ENCODE peak calls at places on chromosomes 5 and 9, in five cellular contexts. One of them, this sample, is unnamed.
A peak's percentile ranks its signal among the peaks of the same experiment; 100 is the strongest.

GRCh38 chr9:19074229-19074628 is 25.0 kb downstream of the RRAGA start:
- DNase-seq in testis: no peak
- DNase-seq in psoas muscle: no peak
- DNase-seq in stomach: no peak
- DNase-seq in K562: no peak
- DNase-seq in this sample: no peak

GRCh38 chr5:181223729-181224389 is 778 bp downstream of the TRIM41 start:
- DNase-seq in testis: peak; percentile 66
- DNase-seq in stomach: peak; percentile 34
- DNase-seq in psoas muscle: peak; percentile 83
- DNase-seq in K562: no peak
- DNase-seq in this sample: peak; percentile 53

GRCh38 chr5:112146323-112146848 is 272.7 kb downstream of the EPB41L4A start:
- DNase-seq in stomach: no peak
- DNase-seq in psoas muscle: peak; percentile 69
- DNase-seq in K562: no peak
- DNase-seq in testis: no peak
- DNase-seq in this sample: no peak

GRCh38 chr9:95738438-95738837 is 137.1 kb upstream of the ERCC6L2 start:
- DNase-seq in testis: no peak
- DNase-seq in K562: no peak
- DNase-seq in psoas muscle: no peak
- DNase-seq in stomach: no peak
- DNase-seq in this sample: no peak

GRCh38 chr5:99099691-99100090 is 170.9 kb upstream of the CHD1 start:
- DNase-seq in K562: no peak
- DNase-seq in stomach: no peak
- DNase-seq in psoas muscle: no peak
- DNase-seq in testis: no peak
- DNase-seq in this sample: no peak

GRCh38 chr5:6780802-6781391 is 67.7 kb downstream of the TENT4A start:
- DNase-seq in testis: peak; percentile 46
- DNase-seq in psoas muscle: no peak
- DNase-seq in stomach: no peak
- DNase-seq in K562: peak; percentile 71
- DNase-seq in this sample: no peak

GRCh38 chr5:140217299-140218026 is 42.5 kb downstream of the CYSTM1 start:
- DNase-seq in psoas muscle: no peak
- DNase-seq in stomach: no peak
- DNase-seq in K562: peak; percentile 83
- DNase-seq in testis: no peak
- DNase-seq in this sample: no peak

GRCh38 chr9:68536876-68537490 is 3.7 kb downstream of the TMEM252 start:
- DNase-seq in stomach: no peak
- DNase-seq in psoas muscle: no peak
- DNase-seq in testis: no peak
- DNase-seq in K562: no peak
- DNase-seq in this sample: no peak

GRCh38 chr5:10264569-10264968 is 14.5 kb downstream of the CCT5 start:
- DNase-seq in psoas muscle: no peak
- DNase-seq in K562: no peak
- DNase-seq in stomach: no peak
- DNase-seq in testis: no peak
- DNase-seq in this sample: no peak

GRCh38 chr5:116750626-116751188 is 176.1 kb upstream of the SEMA6A start:
- DNase-seq in psoas muscle: no peak
- DNase-seq in testis: no peak
- DNase-seq in K562: no peak
- DNase-seq in stomach: no peak
- DNase-seq in this sample: no peak

GRCh38 chr9:123220127-123220526 is 48.3 kb downstream of the STRBP start:
- DNase-seq in testis: no peak
- DNase-seq in stomach: no peak
- DNase-seq in psoas muscle: no peak
- DNase-seq in K562: no peak
- DNase-seq in this sample: no peak

GRCh38 chr5:146076028-146076427 is 29.3 kb downstream of the PLAC8L1 start:
- DNase-seq in stomach: no peak
- DNase-seq in testis: no peak
- DNase-seq in K562: no peak
- DNase-seq in psoas muscle: no peak
- DNase-seq in this sample: no peak

GRCh38 chr5:178683758-178684157 is 46.7 kb downstream of the ZNF354A start:
- DNase-seq in psoas muscle: no peak
- DNase-seq in stomach: no peak
- DNase-seq in K562: peak; percentile 55
- DNase-seq in testis: no peak
- DNase-seq in this sample: no peak

GRCh38 chr5:123549256-123549904 is 37.4 kb downstream of the CSNK1G3 start:
- DNase-seq in K562: no peak
- DNase-seq in testis: no peak
- DNase-seq in stomach: no peak
- DNase-seq in psoas muscle: no peak
- DNase-seq in this sample: no peak

GRCh38 chr5:113505181-113505580 is 8.3 kb upstream of the YTHDC2 start:
- DNase-seq in K562: no peak
- DNase-seq in psoas muscle: no peak
- DNase-seq in stomach: no peak
- DNase-seq in testis: no peak
- DNase-seq in this sample: no peak

GRCh38 chr5:172979778-172980177 is 3.8 kb upstream of the ATP6V0E1 start:
- DNase-seq in psoas muscle: no peak
- DNase-seq in stomach: no peak
- DNase-seq in testis: no peak
- DNase-seq in K562: no peak
- DNase-seq in this sample: no peak

GRCh38 chr5:27708579-27708978 is 670.2 kb upstream of the CDH9 start:
- DNase-seq in K562: no peak
- DNase-seq in psoas muscle: no peak
- DNase-seq in stomach: no peak
- DNase-seq in testis: no peak
- DNase-seq in this sample: no peak

GRCh38 chr9:125749951-125750655 is 2.9 kb downstream of the PBX3 start:
- DNase-seq in psoas muscle: no peak
- DNase-seq in stomach: no peak
- DNase-seq in K562: no peak
- DNase-seq in testis: no peak
- DNase-seq in this sample: no peak

GRCh38 chr9:113589890-113590289 is 126.4 kb downstream of the RGS3 start:
- DNase-seq in psoas muscle: peak; percentile 2
- DNase-seq in stomach: no peak
- DNase-seq in testis: no peak
- DNase-seq in K562: no peak
- DNase-seq in this sample: no peak

GRCh38 chr9:78109075-78109474 is 77.5 kb upstream of the GNAQ start:
- DNase-seq in psoas muscle: no peak
- DNase-seq in K562: no peak
- DNase-seq in stomach: no peak
- DNase-seq in testis: no peak
- DNase-seq in this sample: no peak

GRCh38 chr9:110116543-110116885 is 91.4 kb downstream of the C9orf152 start:
- DNase-seq in stomach: no peak
- DNase-seq in testis: no peak
- DNase-seq in psoas muscle: no peak
- DNase-seq in K562: no peak
- DNase-seq in this sample: no peak

GRCh38 chr5:98510111-98510510 is 263.4 kb upstream of the RGMB start:
- DNase-seq in K562: no peak
- DNase-seq in testis: peak; percentile 80
- DNase-seq in psoas muscle: no peak
- DNase-seq in stomach: peak; percentile 46
- DNase-seq in this sample: no peak

GRCh38 chr9:121357011-121357410 is 13.0 kb downstream of the STOM start:
- DNase-seq in testis: no peak
- DNase-seq in psoas muscle: no peak
- DNase-seq in stomach: no peak
- DNase-seq in K562: no peak
- DNase-seq in this sample: no peak

GRCh38 chr5:39100851-39101396 is 26.7 kb upstream of the RICTOR start:
- DNase-seq in psoas muscle: no peak
- DNase-seq in K562: no peak
- DNase-seq in testis: no peak
- DNase-seq in stomach: no peak
- DNase-seq in this sample: no peak

GRCh38 chr9:113737414-113738271 is 138.5 kb upstream of the ZNF618 start:
- DNase-seq in stomach: peak; percentile 63
- DNase-seq in testis: peak; percentile 81
- DNase-seq in K562: peak; percentile 54
- DNase-seq in psoas muscle: no peak
- DNase-seq in this sample: peak; percentile 59

GRCh38 chr5:157607371-157608161 is 32.0 kb upstream of the ADAM19 start:
- DNase-seq in K562: no peak
- DNase-seq in stomach: no peak
- DNase-seq in psoas muscle: no peak
- DNase-seq in testis: no peak
- DNase-seq in this sample: no peak

GRCh38 chr9:101254733-101255473 is 129.9 kb downstream of the BAAT start:
- DNase-seq in testis: no peak
- DNase-seq in stomach: no peak
- DNase-seq in psoas muscle: no peak
- DNase-seq in K562: no peak
- DNase-seq in this sample: no peak

GRCh38 chr5:153965102-153965645 is 73.5 kb downstream of the FAM114A2 start:
- DNase-seq in psoas muscle: no peak
- DNase-seq in K562: peak; percentile 80
- DNase-seq in testis: peak; percentile 64
- DNase-seq in stomach: peak; percentile 33
- DNase-seq in this sample: peak; percentile 29

GRCh38 chr9:85536514-85536913 is 205.2 kb downstream of the AGTPBP1 start:
- DNase-seq in stomach: no peak
- DNase-seq in K562: no peak
- DNase-seq in psoas muscle: no peak
- DNase-seq in testis: no peak
- DNase-seq in this sample: no peak

GRCh38 chr5:159448-160172 is 31.7 kb upstream of the LRRC14B start:
- DNase-seq in testis: peak; percentile 12
- DNase-seq in K562: no peak
- DNase-seq in stomach: peak; percentile 9
- DNase-seq in psoas muscle: no peak
- DNase-seq in this sample: no peak

GRCh38 chr5:75522542-75522941 is 10.9 kb downstream of the POLK start:
- DNase-seq in K562: no peak
- DNase-seq in psoas muscle: no peak
- DNase-seq in testis: no peak
- DNase-seq in stomach: no peak
- DNase-seq in this sample: no peak

GRCh38 chr5:110884005-110884404 is 145.2 kb downstream of the SLC25A46 start:
- DNase-seq in psoas muscle: no peak
- DNase-seq in K562: no peak
- DNase-seq in testis: no peak
- DNase-seq in stomach: no peak
- DNase-seq in this sample: no peak

GRCh38 chr9:29966247-29966646 is 2393.0 kb upstream of the C9orf72 start:
- DNase-seq in stomach: no peak
- DNase-seq in psoas muscle: no peak
- DNase-seq in K562: no peak
- DNase-seq in testis: no peak
- DNase-seq in this sample: no peak

GRCh38 chr5:147504001-147504400 is 5.9 kb downstream of the DPYSL3 start:
- DNase-seq in stomach: no peak
- DNase-seq in testis: no peak
- DNase-seq in K562: no peak
- DNase-seq in psoas muscle: peak; percentile 40
- DNase-seq in this sample: no peak

GRCh38 chr5:88954511-88954910 is 71.5 kb upstream of the MEF2C start:
- DNase-seq in testis: no peak
- DNase-seq in stomach: no peak
- DNase-seq in psoas muscle: no peak
- DNase-seq in K562: no peak
- DNase-seq in this sample: no peak

GRCh38 chr5:138661342-138661975 is 86.3 kb upstream of the HSPA9 start:
- DNase-seq in testis: peak; percentile 31
- DNase-seq in K562: no peak
- DNase-seq in stomach: no peak
- DNase-seq in psoas muscle: no peak
- DNase-seq in this sample: no peak

GRCh38 chr5:138661991-138662434 is 86.8 kb upstream of the HSPA9 start:
- DNase-seq in stomach: no peak
- DNase-seq in testis: no peak
- DNase-seq in psoas muscle: no peak
- DNase-seq in K562: no peak
- DNase-seq in this sample: no peak

GRCh38 chr5:138659561-138659960 is 84.4 kb upstream of the HSPA9 start:
- DNase-seq in testis: no peak
- DNase-seq in stomach: no peak
- DNase-seq in K562: no peak
- DNase-seq in psoas muscle: no peak
- DNase-seq in this sample: no peak

GRCh38 chr5:138659121-138659520 is 83.9 kb upstream of the HSPA9 start:
- DNase-seq in stomach: no peak
- DNase-seq in K562: no peak
- DNase-seq in testis: no peak
- DNase-seq in psoas muscle: no peak
- DNase-seq in this sample: no peak

GRCh38 chr5:138660051-138660572 is 84.9 kb upstream of the HSPA9 start:
- DNase-seq in stomach: no peak
- DNase-seq in K562: no peak
- DNase-seq in testis: no peak
- DNase-seq in psoas muscle: no peak
- DNase-seq in this sample: no peak
- H3K27me3 ChIP-seq in stomach: no peaks in the 10 kb centered on the region
- H3K27me3 ChIP-seq in K562: peaks cover 67% of the 10 kb centered on the region
- H3K27me3 ChIP-seq in testis: no peaks in the 10 kb centered on the region
- H3K27me3 ChIP-seq in psoas muscle: no peaks in the 10 kb centered on the region
- H3K27me3 ChIP-seq in this sample: no peaks in the 10 kb centered on the region

GRCh38 chr9:124392254-124392653 is 23.0 kb downstream of the PSMB7 start:
- DNase-seq in stomach: no peak
- DNase-seq in K562: no peak
- DNase-seq in testis: no peak
- DNase-seq in psoas muscle: peak; percentile 68
- DNase-seq in this sample: no peak
- H3K4me1 ChIP-seq in stomach: peaks cover 44% of the 10 kb centered on the region
- H3K4me1 ChIP-seq in K562: peaks cover 32% of the 10 kb centered on the region
- H3K4me1 ChIP-seq in testis: no peaks in the 10 kb centered on the region
- H3K4me1 ChIP-seq in psoas muscle: peaks cover 76% of the 10 kb centered on the region
- H3K4me1 ChIP-seq in this sample: peaks cover 20% of the 10 kb centered on the region

GRCh38 chr9:4541281-4541680 is 51.0 kb downstream of the SLC1A1 start:
- DNase-seq in K562: no peak
- DNase-seq in testis: no peak
- DNase-seq in psoas muscle: no peak
- DNase-seq in stomach: no peak
- DNase-seq in this sample: no peak
- H3K27ac ChIP-seq in K562: no peak overlapping the region
- H3K27ac ChIP-seq in testis: no peak overlapping the region
- H3K27ac ChIP-seq in psoas muscle: no peak overlapping the region
- H3K27ac ChIP-seq in stomach: no peak overlapping the region
- H3K27ac ChIP-seq in this sample: no peak overlapping the region

DNA sequence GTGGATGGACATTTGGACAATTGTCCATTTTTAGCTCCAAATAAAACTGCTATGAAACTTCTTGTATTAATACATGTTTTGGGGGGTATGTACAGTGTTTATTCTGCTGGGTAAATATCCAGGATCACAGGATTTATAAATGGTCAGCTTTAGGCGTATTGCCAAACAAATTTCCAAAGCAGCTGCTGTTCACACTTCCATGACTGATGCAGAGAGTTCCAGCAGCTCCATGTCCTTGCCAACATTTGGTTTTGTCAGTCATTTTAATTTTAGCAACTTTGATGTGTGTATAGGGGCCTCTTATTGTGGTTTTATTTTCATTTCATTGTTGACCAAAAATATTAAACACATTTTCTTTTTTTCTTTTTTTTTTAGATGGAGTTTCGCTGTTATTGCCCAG is 9.8 kb upstream of the SUSD1 start:
- DNase-seq in psoas muscle: no peak
- DNase-seq in stomach: no peak
- DNase-seq in testis: no peak
- DNase-seq in K562: no peak
- DNase-seq in this sample: no peak
- H3K27me3 ChIP-seq in psoas muscle: no peaks in the 10 kb centered on the region
- H3K27me3 ChIP-seq in stomach: no peaks in the 10 kb centered on the region
- H3K27me3 ChIP-seq in testis: no peaks in the 10 kb centered on the region
- H3K27me3 ChIP-seq in K562: no peaks in the 10 kb centered on the region
- H3K27me3 ChIP-seq in this sample: no peaks in the 10 kb centered on the region